ENCODE peak calls at places on chromosomes 13 and 19, in seven cellular contexts. R is heart right ventricle, W is astrocyte of the spinal cord, X is mammary epithelial cell, H is HFF-Myc, F is nephron progenitor cell, K is BJ. Z is an unnamed sample.

GRCh38 chr19:41478171-41478570 is 35.2 kb downstream of the ERICH4 start:
- DNase-seq in R (no peak), W (no peak), X (no peak), H (no peak), F (no peak), K (no peak), Z (no peak)

GRCh38 chr19:18469245-18470107 is 31.5 kb upstream of the ISYNA1 start:
- DNase-seq in R (peak; percentile 64), W (peak; percentile 63), X (no peak), H (no peak), F (peak; percentile 79), K (no peak), Z (peak; percentile 59)

GRCh38 chr19:49704888-49705642 is 14.1 kb downstream of the CPT1C start:
- DNase-seq in R (no peak), W (no peak), X (no peak), H (no peak), F (no peak), K (no peak), Z (no peak)

GRCh38 chr19:21740559-21740958 is 26.8 kb downstream of the ZNF100 start:
- DNase-seq in R (no peak), W (no peak), X (no peak), H (no peak), F (no peak), K (no peak), Z (no peak)

GRCh38 chr13:100652510-100652909 is 22.1 kb downstream of the TMTC4 start:
- DNase-seq in R (no peak), W (no peak), X (no peak), H (no peak), F (no peak), K (no peak), Z (no peak)

GRCh38 chr13:73767191-73767741 is 366.9 kb downstream of the KLF12 start:
- DNase-seq in R (no peak), W (peak; percentile 35), X (no peak), H (no peak), F (no peak), K (no peak), Z (no peak)

GRCh38 chr13:40255551-40255950 is 410.9 kb downstream of the FOXO1 start:
- DNase-seq in R (no peak), W (no peak), X (no peak), H (no peak), F (no peak), K (no peak), Z (no peak)

GRCh38 chr13:30924321-30924720 is 8.1 kb upstream of the TEX26 start:
- DNase-seq in R (no peak), W (no peak), X (no peak), H (no peak), F (no peak), K (no peak), Z (no peak)

GRCh38 chr19:19160489-19161035 is 9.5 kb downstream of the MEF2B start:
- DNase-seq in R (no peak), W (no peak), X (no peak), H (no peak), F (no peak), K (no peak), Z (peak; percentile 60)

GRCh38 chr13:43072394-43072793 is 49.0 kb downstream of the DNAJC15 start:
- DNase-seq in R (no peak), W (no peak), X (no peak), H (no peak), F (no peak), K (no peak), Z (no peak)

GRCh38 chr19:21483589-21484170 is 21.7 kb upstream of the ZNF429 start:
- DNase-seq in R (peak; percentile 16), W (no peak), X (no peak), H (peak; percentile 10), F (peak; percentile 35), K (no peak), Z (peak; percentile 30)

GRCh38 chr13:48446454-48446853 is 33.5 kb upstream of the LPAR6 start:
- DNase-seq in R (no peak), W (peak; percentile 74), X (peak; percentile 62), H (no peak), F (no peak), K (no peak), Z (no peak)

GRCh38 chr13:59531571-59532091 is 632.1 kb downstream of the DIAPH3 start:
- DNase-seq in R (peak; percentile 92), W (peak; percentile 90), X (peak; percentile 51), H (peak; percentile 59), F (no peak), K (no peak), Z (no peak)

GRCh38 chr13:44904982-44905381 is 84.3 kb downstream of the NUFIP1 start:
- DNase-seq in R (peak; percentile 13), W (peak; percentile 98), X (peak; percentile 36), H (peak; percentile 96), F (no peak), K (peak; percentile 96), Z (no peak)

GRCh38 chr19:16118489-16119033 is 6.9 kb downstream of the RAB8A start:
- DNase-seq in R (peak; percentile 18), W (no peak), X (no peak), H (no peak), F (no peak), K (no peak), Z (peak; percentile 98)

GRCh38 chr13:91346848-91347211 is 657 bp upstream of the MIR17HG start:
- DNase-seq in R (no peak), W (peak; percentile 32), X (peak; percentile 32), H (no peak), F (peak; percentile 30), K (no peak), Z (peak; percentile 76)

GRCh38 chr19:18093439-18094161 is 4.0 kb upstream of the MAST3 start:
- DNase-seq in R (no peak), W (no peak), X (peak; percentile 60), H (no peak), F (no peak), K (no peak), Z (no peak)

GRCh38 chr13:75648446-75648845 is 12.3 kb downstream of the LMO7 start:
- DNase-seq in R (no peak), W (no peak), X (no peak), H (no peak), F (no peak), K (no peak), Z (no peak)

GRCh38 chr13:30915691-30916541 is 9.8 kb downstream of the MEDAG start:
- DNase-seq in R (no peak), W (no peak), X (peak; percentile 17), H (no peak), F (no peak), K (no peak), Z (no peak)

GRCh38 chr13:30464496-30465351 is 1.0 kb downstream of the HMGB1 start:
- DNase-seq in R (peak; percentile 84), W (peak; percentile 84), X (peak; percentile 78), H (no peak), F (peak; percentile 79), K (no peak), Z (peak; percentile 88)

GRCh38 chr19:39765091-39766076 is 13.3 kb upstream of the LEUTX start:
- DNase-seq in R (peak; percentile 22), W (peak; percentile 29), X (peak; percentile 13), H (peak; percentile 20), F (peak; percentile 72), K (no peak), Z (peak; percentile 49)

GRCh38 chr19:10858204-10858828 is 10.1 kb downstream of the C19orf38 start:
- DNase-seq in R (no peak), W (no peak), X (no peak), H (no peak), F (peak; percentile 59), K (no peak), Z (peak; percentile 57)

GRCh38 chr19:36116344-36116637 is 1.0 kb downstream of the TBCB start:
- DNase-seq in R (no peak), W (no peak), X (no peak), H (no peak), F (no peak), K (no peak), Z (no peak)

GRCh38 chr13:71067164-71067815 is 799.7 kb downstream of the DACH1 start:
- DNase-seq in R (no peak), W (no peak), X (no peak), H (no peak), F (no peak), K (no peak), Z (no peak)

GRCh38 chr19:3699071-3699740 is 1.1 kb downstream of the PIP5K1C start:
- DNase-seq in R (peak; percentile 57), W (peak; percentile 30), X (peak; percentile 50), H (no peak), F (peak; percentile 35), K (no peak), Z (peak; percentile 65)

GRCh38 chr13:44734204-44734707 is 158.1 kb upstream of the TSC22D1 start:
- DNase-seq in R (peak; percentile 55), W (peak; percentile 63), X (peak; percentile 75), H (no peak), F (no peak), K (no peak), Z (no peak)

GRCh38 chr19:49874503-49875157 is 2.5 kb downstream of the AKT1S1 start:
- DNase-seq in R (no peak), W (no peak), X (peak; percentile 62), H (no peak), F (no peak), K (no peak), Z (no peak)

DNA sequence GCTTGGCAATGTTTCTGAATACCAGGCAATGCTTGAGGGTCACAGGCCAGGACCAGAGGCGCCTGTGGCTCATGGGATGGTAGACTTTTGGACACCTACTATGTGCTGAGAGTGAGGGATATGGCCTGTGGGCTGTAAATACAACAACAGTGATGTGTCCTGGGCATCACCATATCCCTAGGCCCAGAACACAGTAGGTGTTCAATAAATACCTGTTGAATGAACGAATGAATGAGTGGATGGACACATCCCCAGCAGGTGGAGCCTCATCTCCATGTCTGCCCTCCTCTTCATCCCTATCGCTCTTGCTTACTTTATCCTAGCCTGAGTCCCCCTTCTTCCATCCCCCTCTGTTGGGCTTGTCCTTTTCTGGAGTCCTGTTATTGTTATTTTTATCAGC is 16.5 kb upstream of the NANOS2 start:
- DNase-seq in R (no peak), W (no peak), X (no peak), H (no peak), F (no peak), K (no peak), Z (no peak)
- TF ChIP-seq CTCF in R (no peak), W (no peak), X (no peak), H (no peak), F (no peak), K (no peak), Z (no peak)

GRCh38 chr19:1810439-1811160 is 1.5 kb downstream of the ATP8B3 start:
- DNase-seq in R (no peak), W (no peak), X (no peak), H (no peak), F (no peak), K (no peak), Z (no peak)
- TF ChIP-seq CTCF in R (no peak), W (no peak), X (no peak), H (no peak), F (no peak), K (no peak), Z (no peak)

DNA sequence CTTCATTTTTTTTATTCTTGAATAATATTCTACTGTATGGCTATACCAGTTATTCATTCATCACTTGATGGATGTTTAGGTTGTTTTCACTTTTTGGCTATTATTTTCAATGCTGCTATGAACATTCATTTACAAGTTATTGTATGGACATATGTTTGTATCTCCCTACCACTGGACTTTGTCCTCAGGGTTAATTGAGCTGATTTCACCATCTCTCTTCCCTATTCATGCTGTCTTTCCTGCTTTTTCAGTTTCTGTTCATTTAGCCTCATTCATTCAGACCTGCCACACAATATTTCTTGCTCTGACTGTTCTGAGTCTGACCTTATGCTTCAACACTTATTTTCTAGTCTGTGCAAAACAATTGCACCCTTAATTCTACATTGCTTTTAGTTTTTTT is 12.3 kb upstream of the C1QTNF9B start:
- DNase-seq in R (no peak), W (no peak), X (no peak), H (no peak), F (no peak), K (no peak), Z (no peak)
- TF ChIP-seq CTCF in R (no peak), W (no peak), X (no peak), H (no peak), F (no peak), K (no peak), Z (no peak)

GRCh38 chr19:8096071-8096470 is 43.5 kb downstream of the CCL25 start:
- DNase-seq in R (no peak), W (no peak), X (no peak), H (no peak), F (no peak), K (no peak), Z (peak; percentile 14)
- TF ChIP-seq CTCF in R (no peak), W (no peak), X (no peak), H (no peak), F (no peak), K (no peak), Z (peak; percentile 26)

Z was measured in GM12865.